ENCODE peak calls at places on chromosomes 11 and 22, in eight cellular contexts. One of them, this sample, is unnamed.

GRCh38 chr11:64339319-64339718 is 685 bp upstream of the CCDC88B start:
- DNase-seq in HepG2: no peak
- DNase-seq in K562: no peak
- DNase-seq in endothelial cell of umbilical vein: no peak
- DNase-seq in A549: no peak
- DNase-seq in H1: no peak
- DNase-seq in HCT116: no peak
- DNase-seq in GM12878: no peak
- DNase-seq in this sample: no peak

GRCh38 chr11:335779-336665 is 15.4 kb upstream of the IFITM3 start:
- DNase-seq in A549: no peak
- DNase-seq in endothelial cell of umbilical vein: peak; percentile 81
- DNase-seq in GM12878: no peak
- DNase-seq in H1: no peak
- DNase-seq in HepG2: no peak
- DNase-seq in K562: peak; percentile 25
- DNase-seq in HCT116: no peak
- DNase-seq in this sample: peak; percentile 90

GRCh38 chr22:22465782-22466181 is 42.8 kb downstream of the ZNF280B start:
- DNase-seq in HCT116: no peak
- DNase-seq in endothelial cell of umbilical vein: no peak
- DNase-seq in H1: no peak
- DNase-seq in GM12878: no peak
- DNase-seq in HepG2: no peak
- DNase-seq in K562: no peak
- DNase-seq in A549: no peak
- DNase-seq in this sample: no peak

GRCh38 chr11:121133046-121133445 is 32.0 kb downstream of the TECTA start:
- DNase-seq in K562: no peak
- DNase-seq in A549: no peak
- DNase-seq in endothelial cell of umbilical vein: no peak
- DNase-seq in H1: no peak
- DNase-seq in GM12878: no peak
- DNase-seq in HCT116: no peak
- DNase-seq in HepG2: no peak
- DNase-seq in this sample: no peak

GRCh38 chr11:69249641-69250502 is 44.1 kb upstream of the MYEOV start:
- DNase-seq in GM12878: no peak
- DNase-seq in H1: peak; percentile 13
- DNase-seq in K562: no peak
- DNase-seq in HCT116: no peak
- DNase-seq in HepG2: no peak
- DNase-seq in endothelial cell of umbilical vein: no peak
- DNase-seq in A549: no peak
- DNase-seq in this sample: no peak

GRCh38 chr11:66324626-66325025 is 7.8 kb upstream of the CD248 start:
- DNase-seq in GM12878: no peak
- DNase-seq in HepG2: no peak
- DNase-seq in endothelial cell of umbilical vein: no peak
- DNase-seq in H1: no peak
- DNase-seq in HCT116: no peak
- DNase-seq in A549: no peak
- DNase-seq in K562: no peak
- DNase-seq in this sample: no peak

GRCh38 chr11:47923667-47924066 is 56.7 kb upstream of the PTPRJ start:
- DNase-seq in HCT116: no peak
- DNase-seq in H1: no peak
- DNase-seq in HepG2: no peak
- DNase-seq in GM12878: no peak
- DNase-seq in A549: no peak
- DNase-seq in K562: no peak
- DNase-seq in endothelial cell of umbilical vein: peak; percentile 20
- DNase-seq in this sample: no peak

GRCh38 chr11:27902981-27903624 is 202.8 kb upstream of the BDNF start:
- DNase-seq in GM12878: no peak
- DNase-seq in K562: no peak
- DNase-seq in H1: no peak
- DNase-seq in A549: peak; percentile 25
- DNase-seq in HCT116: no peak
- DNase-seq in HepG2: no peak
- DNase-seq in endothelial cell of umbilical vein: no peak
- DNase-seq in this sample: no peak

GRCh38 chr11:8082391-8083087 is 1.5 kb downstream of the TUB start:
- DNase-seq in HCT116: no peak
- DNase-seq in H1: no peak
- DNase-seq in endothelial cell of umbilical vein: no peak
- DNase-seq in HepG2: no peak
- DNase-seq in GM12878: no peak
- DNase-seq in K562: no peak
- DNase-seq in A549: no peak
- DNase-seq in this sample: no peak

GRCh38 chr22:26589845-26590524 is at the start of gene TPST2:
- DNase-seq in HepG2: peak; percentile 38
- DNase-seq in A549: peak; percentile 60
- DNase-seq in H1: no peak
- DNase-seq in GM12878: no peak
- DNase-seq in endothelial cell of umbilical vein: peak; percentile 76
- DNase-seq in HCT116: peak; percentile 19
- DNase-seq in K562: peak; percentile 93
- DNase-seq in this sample: peak; percentile 79

GRCh38 chr22:26590525-26590858 is 560 bp upstream of the TPST2 start:
- DNase-seq in HCT116: no peak
- DNase-seq in HepG2: peak; percentile 4
- DNase-seq in A549: no peak
- DNase-seq in endothelial cell of umbilical vein: no peak
- DNase-seq in K562: no peak
- DNase-seq in H1: no peak
- DNase-seq in GM12878: no peak
- DNase-seq in this sample: no peak

GRCh38 chr22:26587991-26588613 is 1.8 kb downstream of the TPST2 start:
- DNase-seq in K562: no peak
- DNase-seq in HCT116: no peak
- DNase-seq in HepG2: no peak
- DNase-seq in H1: no peak
- DNase-seq in endothelial cell of umbilical vein: no peak
- DNase-seq in A549: no peak
- DNase-seq in GM12878: no peak
- DNase-seq in this sample: peak; percentile 71

GRCh38 chr22:26589367-26589844 is 526 bp downstream of the TPST2 start:
- DNase-seq in A549: peak; percentile 20
- DNase-seq in endothelial cell of umbilical vein: peak; percentile 23
- DNase-seq in HCT116: no peak
- DNase-seq in K562: peak; percentile 63
- DNase-seq in GM12878: no peak
- DNase-seq in H1: no peak
- DNase-seq in HepG2: no peak
- DNase-seq in this sample: peak; percentile 38

GRCh38 chr22:26588749-26589366 is 1.1 kb downstream of the TPST2 start:
- DNase-seq in HCT116: no peak
- DNase-seq in GM12878: no peak
- DNase-seq in K562: no peak
- DNase-seq in endothelial cell of umbilical vein: no peak
- DNase-seq in HepG2: peak; percentile 17
- DNase-seq in H1: no peak
- DNase-seq in A549: no peak
- DNase-seq in this sample: no peak
- TF ChIP-seq POLR2A in HCT116: no peak
- TF ChIP-seq POLR2A in GM12878: no peak
- TF ChIP-seq POLR2A in K562: no peak
- TF ChIP-seq POLR2A in endothelial cell of umbilical vein: no peak
- TF ChIP-seq POLR2A in HepG2: no peak
- TF ChIP-seq POLR2A in H1: no peak
- TF ChIP-seq POLR2A in A549: no peak
- TF ChIP-seq POLR2A in this sample: no peak

DNA sequence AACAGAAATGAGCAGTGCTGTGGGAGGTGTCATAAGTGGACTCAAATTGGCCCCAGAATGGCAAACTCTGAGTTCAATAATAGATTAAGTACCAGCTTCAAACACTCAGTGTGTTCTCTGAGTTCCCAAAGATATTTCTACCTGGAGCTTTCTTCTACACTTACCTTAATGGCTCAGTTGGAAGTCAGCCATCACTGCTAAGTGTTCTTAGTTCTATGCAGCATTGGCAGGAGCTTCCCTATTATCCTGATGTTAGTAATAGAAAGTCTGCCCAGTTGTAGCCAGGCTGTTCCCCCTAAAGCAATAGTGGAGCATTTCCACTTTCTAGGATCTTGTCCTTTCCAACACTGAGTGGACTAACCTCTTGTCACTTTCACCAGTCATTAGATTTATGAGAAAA is 9.7 kb upstream of the PIK3IP1 start:
- DNase-seq in GM12878: no peak
- DNase-seq in HCT116: no peak
- DNase-seq in H1: no peak
- DNase-seq in A549: no peak
- DNase-seq in K562: no peak
- DNase-seq in HepG2: no peak
- DNase-seq in endothelial cell of umbilical vein: no peak
- DNase-seq in this sample: no peak
- TF ChIP-seq MAX in GM12878: no peak
- TF ChIP-seq MAX in HCT116: no peak
- TF ChIP-seq MAX in H1: no peak
- TF ChIP-seq MAX in A549: no peak
- TF ChIP-seq MAX in K562: no peak
- TF ChIP-seq MAX in HepG2: no peak
- TF ChIP-seq MAX in endothelial cell of umbilical vein: no peak
- TF ChIP-seq MAX in this sample: no peak

GRCh38 chr11:12098601-12099000 is 11.8 kb upstream of the MICAL2 start:
- DNase-seq in GM12878: no peak
- DNase-seq in A549: no peak
- DNase-seq in HepG2: no peak
- DNase-seq in K562: no peak
- DNase-seq in endothelial cell of umbilical vein: no peak
- DNase-seq in HCT116: no peak
- DNase-seq in H1: no peak
- DNase-seq in this sample: no peak

GRCh38 chr11:12100429-12100828 is 10.0 kb upstream of the MICAL2 start:
- DNase-seq in HepG2: no peak
- DNase-seq in A549: no peak
- DNase-seq in K562: no peak
- DNase-seq in GM12878: no peak
- DNase-seq in endothelial cell of umbilical vein: no peak
- DNase-seq in HCT116: no peak
- DNase-seq in H1: no peak
- DNase-seq in this sample: no peak

GRCh38 chr11:12101318-12101717 is 9.1 kb upstream of the MICAL2 start:
- DNase-seq in HepG2: no peak
- DNase-seq in K562: no peak
- DNase-seq in HCT116: no peak
- DNase-seq in H1: no peak
- DNase-seq in A549: no peak
- DNase-seq in endothelial cell of umbilical vein: no peak
- DNase-seq in GM12878: no peak
- DNase-seq in this sample: no peak

GRCh38 chr11:12100886-12101285 is 9.5 kb upstream of the MICAL2 start:
- DNase-seq in HCT116: no peak
- DNase-seq in H1: no peak
- DNase-seq in endothelial cell of umbilical vein: no peak
- DNase-seq in A549: no peak
- DNase-seq in HepG2: no peak
- DNase-seq in K562: no peak
- DNase-seq in GM12878: no peak
- DNase-seq in this sample: no peak

DNA sequence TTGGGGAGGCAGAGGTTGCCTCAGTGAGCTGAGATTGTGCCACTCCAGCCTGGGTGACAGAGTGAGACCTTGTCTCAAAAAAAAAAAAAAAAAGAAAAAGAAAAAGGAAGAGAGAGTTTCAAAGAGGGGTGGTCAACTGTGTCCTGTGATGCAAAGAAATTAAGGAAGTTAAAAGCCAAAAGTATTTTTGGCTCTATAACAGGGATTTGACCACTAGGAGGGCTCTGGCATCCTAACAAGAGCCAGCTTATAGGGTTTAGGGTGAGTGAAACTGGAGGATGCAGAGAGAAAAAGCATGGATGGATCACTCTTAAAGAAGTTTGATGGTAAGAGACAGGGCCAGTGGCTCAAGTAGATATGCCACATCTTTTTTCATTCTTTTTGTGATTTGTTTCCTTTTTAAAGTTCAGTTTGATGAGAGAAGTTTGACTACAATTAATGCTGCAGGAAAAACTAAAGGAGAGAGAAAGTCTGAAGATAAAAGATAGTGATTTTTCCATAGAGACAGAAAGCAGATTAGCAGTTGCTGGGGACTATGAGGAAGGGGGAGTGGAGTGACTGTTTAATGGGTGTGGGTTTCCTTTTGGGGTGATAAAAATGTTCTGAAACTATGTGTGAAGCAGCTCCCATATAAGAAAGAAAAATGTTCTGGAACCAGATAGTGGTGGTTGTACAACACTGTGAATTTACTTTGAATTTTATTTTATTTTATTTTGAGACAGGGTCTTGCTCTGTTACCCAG is 11.1 kb upstream of the MICAL2 start:
- DNase-seq in A549: no peak
- DNase-seq in HepG2: no peak
- DNase-seq in HCT116: no peak
- DNase-seq in GM12878: no peak
- DNase-seq in K562: no peak
- DNase-seq in endothelial cell of umbilical vein: no peak
- DNase-seq in H1: no peak
- DNase-seq in this sample: peak; percentile 43
- TF ChIP-seq CTCF in A549: no peak
- TF ChIP-seq CTCF in HepG2: no peak
- TF ChIP-seq CTCF in HCT116: peak; percentile 5
- TF ChIP-seq CTCF in GM12878: no peak
- TF ChIP-seq CTCF in K562: peak; percentile 9
- TF ChIP-seq CTCF in endothelial cell of umbilical vein: peak; percentile 2
- TF ChIP-seq CTCF in H1: no peak
- TF ChIP-seq CTCF in this sample: peak; percentile 17

GRCh38 chr11:86219291-86220193 is 25.0 kb upstream of the EED start:
- DNase-seq in HCT116: no peak
- DNase-seq in GM12878: peak; percentile 86
- DNase-seq in H1: no peak
- DNase-seq in K562: no peak
- DNase-seq in A549: no peak
- DNase-seq in endothelial cell of umbilical vein: no peak
- DNase-seq in HepG2: no peak
- DNase-seq in this sample: no peak

GRCh38 chr11:86222081-86222480 is 22.5 kb upstream of the EED start:
- DNase-seq in A549: no peak
- DNase-seq in endothelial cell of umbilical vein: no peak
- DNase-seq in K562: no peak
- DNase-seq in HepG2: no peak
- DNase-seq in HCT116: no peak
- DNase-seq in GM12878: no peak
- DNase-seq in H1: no peak
- DNase-seq in this sample: no peak

GRCh38 chr11:86214710-86215109 is 29.8 kb upstream of the EED start:
- DNase-seq in A549: no peak
- DNase-seq in K562: no peak
- DNase-seq in H1: no peak
- DNase-seq in GM12878: peak; percentile 91
- DNase-seq in HCT116: no peak
- DNase-seq in endothelial cell of umbilical vein: no peak
- DNase-seq in HepG2: no peak
- DNase-seq in this sample: peak; percentile 46

GRCh38 chr11:86220654-86221053 is 23.9 kb upstream of the EED start:
- DNase-seq in K562: no peak
- DNase-seq in HCT116: no peak
- DNase-seq in A549: no peak
- DNase-seq in endothelial cell of umbilical vein: no peak
- DNase-seq in GM12878: no peak
- DNase-seq in H1: no peak
- DNase-seq in HepG2: no peak
- DNase-seq in this sample: no peak

GRCh38 chr11:86218125-86219081 is 26.1 kb upstream of the EED start:
- DNase-seq in H1: peak; percentile 43
- DNase-seq in K562: peak; percentile 80
- DNase-seq in A549: peak; percentile 77
- DNase-seq in HepG2: peak; percentile 64
- DNase-seq in HCT116: peak; percentile 66
- DNase-seq in GM12878: peak; percentile 76
- DNase-seq in endothelial cell of umbilical vein: peak; percentile 82
- DNase-seq in this sample: peak; percentile 82
- TF ChIP-seq POLR2A in H1: no peak
- TF ChIP-seq POLR2A in K562: no peak
- TF ChIP-seq POLR2A in A549: no peak
- TF ChIP-seq POLR2A in HepG2: no peak
- TF ChIP-seq POLR2A in HCT116: no peak
- TF ChIP-seq POLR2A in GM12878: no peak
- TF ChIP-seq POLR2A in endothelial cell of umbilical vein: no peak
- TF ChIP-seq POLR2A in this sample: no peak